ENCODE peak calls at places on chromosome 17, in seven cellular contexts. F is IMR-90, L is H1, E is stromal cell of bone marrow, Z is foreskin melanocyte, P is A549, Q is ACHN. K is an unnamed sample.

GRCh38 chr17:9928601-9929341 is 23.7 kb upstream of the RCVRN start:
- DNase-seq in E (peak), Q (peak), P (peak), L (peak), F (peak), Z (no peak), K (no peak)

GRCh38 chr17:61420128-61420527 is 20.5 kb downstream of the TBX2 start:
- DNase-seq in Z (no peak), Q (no peak), P (no peak), L (peak), E (no peak), F (no peak), K (no peak)

GRCh38 chr17:19911033-19911432 is 43.3 kb upstream of the ULK2 start:
- DNase-seq in F (no peak), Q (no peak), L (no peak), P (no peak), E (no peak), Z (no peak), K (no peak)

GRCh38 chr17:65848751-65849150 is 287.3 kb upstream of the AXIN2 start:
- DNase-seq in Z (no peak), Q (no peak), E (no peak), F (no peak), L (no peak), P (no peak), K (no peak)

GRCh38 chr17:4185656-4186055 is 42.7 kb downstream of the CYB5D2 start:
- DNase-seq in F (no peak), Q (no peak), Z (no peak), E (no peak), P (no peak), L (no peak), K (no peak)

GRCh38 chr17:8148560-8148959 is 3.6 kb downstream of the PER1 start:
- DNase-seq in Z (no peak), E (no peak), F (no peak), L (no peak), Q (no peak), P (no peak), K (no peak)

GRCh38 chr17:8048736-8049135 is 9.9 kb downstream of the ALOX15B start:
- DNase-seq in L (no peak), P (no peak), F (no peak), E (no peak), Q (no peak), Z (no peak), K (no peak)

GRCh38 chr17:45287526-45288264 is 25.8 kb upstream of the SPATA32 start:
- DNase-seq in Q (no peak), F (no peak), L (no peak), Z (no peak), E (no peak), P (no peak), K (no peak)

GRCh38 chr17:69317625-69318024 is 9.3 kb downstream of the ABCA5 start:
- DNase-seq in E (no peak), Q (no peak), L (no peak), P (no peak), F (no peak), Z (no peak), K (no peak)

GRCh38 chr17:82228842-82229685 is at the start of gene SLC16A3:
- DNase-seq in Q (peak), Z (no peak), P (peak), F (peak), L (peak), E (no peak), K (peak)

GRCh38 chr17:28364665-28365363 is at the start of gene SEBOX:
- DNase-seq in Z (no peak), L (no peak), F (no peak), E (no peak), P (no peak), Q (no peak), K (no peak)

GRCh38 chr17:79036609-79037008 is 12.6 kb downstream of the C1QTNF1 start:
- DNase-seq in P (peak), Z (peak), Q (peak), L (no peak), E (peak), F (peak), K (no peak)

GRCh38 chr17:31509805-31510177 is 118.3 kb downstream of the RAB11FIP4 start:
- DNase-seq in L (no peak), Z (no peak), F (no peak), E (no peak), P (no peak), Q (no peak), K (no peak)

GRCh38 chr17:512926-513325 is 160.3 kb upstream of the RPH3AL start:
- DNase-seq in Q (no peak), Z (no peak), F (peak), L (no peak), P (no peak), E (no peak), K (no peak)

GRCh38 chr17:83174859-83175550 is 95.6 kb downstream of the METRNL start:
- DNase-seq in F (no peak), E (no peak), L (peak), Z (no peak), P (no peak), Q (no peak), K (no peak)

GRCh38 chr17:63816669-63817068 is 10.6 kb upstream of the PSMC5 start:
- DNase-seq in P (no peak), F (peak), Q (no peak), L (no peak), E (no peak), Z (no peak), K (no peak)

GRCh38 chr17:61454095-61454931 is 2.1 kb downstream of the TBX4 start:
- DNase-seq in P (no peak), Q (no peak), Z (no peak), E (no peak), L (peak), F (no peak), K (no peak)

GRCh38 chr17:47850692-47851573 is at the start of gene SP6:
- DNase-seq in L (peak), F (peak), E (peak), Z (no peak), P (peak), Q (peak), K (peak)

GRCh38 chr17:54969658-54970572 is 1.4 kb downstream of the STXBP4 start:
- DNase-seq in P (no peak), Q (no peak), Z (no peak), F (no peak), E (no peak), L (no peak), K (no peak)

GRCh38 chr17:17682293-17682736 is 1.1 kb downstream of the RAI1 start:
- DNase-seq in Z (no peak), L (no peak), F (no peak), E (no peak), P (peak), Q (peak), K (no peak)

GRCh38 chr17:76493505-76494167 is 7.6 kb downstream of the RHBDF2 start:
- DNase-seq in F (no peak), L (no peak), Z (no peak), P (no peak), Q (no peak), E (no peak), K (no peak)

GRCh38 chr17:56502120-56502519 is 91.4 kb upstream of the NOG start:
- DNase-seq in Z (no peak), L (no peak), F (no peak), E (no peak), P (no peak), Q (no peak), K (no peak)

GRCh38 chr17:77208217-77208808 is 67.5 kb downstream of the SEC14L1 start:
- DNase-seq in F (peak), P (peak), Q (peak), Z (peak), E (peak), L (no peak), K (peak)

GRCh38 chr17:49554694-49555494 is 20.8 kb upstream of the NXPH3 start:
- DNase-seq in Z (no peak), F (no peak), Q (no peak), P (no peak), E (no peak), L (no peak), K (peak)

GRCh38 chr17:81991684-81992513 is 14.5 kb downstream of the ASPSCR1 start:
- DNase-seq in P (peak), Q (no peak), F (peak), E (peak), Z (no peak), L (no peak), K (peak)

GRCh38 chr17:81832608-81833159 is 407 bp downstream of the MCRIP1 start:
- DNase-seq in L (peak), P (no peak), E (no peak), F (no peak), Z (peak), Q (peak), K (no peak)

GRCh38 chr17:29061036-29061435 is 18.1 kb downstream of the PIPOX start:
- DNase-seq in E (no peak), Q (no peak), P (no peak), L (no peak), Z (no peak), F (no peak), K (no peak)

GRCh38 chr17:58823051-58823525 is 67.4 kb downstream of the PPM1E start:
- DNase-seq in L (no peak), E (no peak), Z (no peak), F (no peak), Q (no peak), P (no peak), K (no peak)

GRCh38 chr17:68614718-68615117 is 13.6 kb upstream of the FAM20A start:
- DNase-seq in F (no peak), Z (no peak), P (no peak), L (no peak), E (no peak), Q (no peak), K (no peak)

GRCh38 chr17:14790518-14790917 is 474.6 kb downstream of the PMP22 start:
- DNase-seq in Q (no peak), F (peak), E (peak), Z (no peak), P (no peak), L (no peak), K (no peak)

GRCh38 chr17:28252436-28252835 is 66.6 kb upstream of the TMEM97 start:
- DNase-seq in L (no peak), E (peak), F (peak), P (no peak), Z (no peak), Q (peak), K (no peak)

GRCh38 chr17:47692895-47693666 is 880 bp upstream of the TBKBP1 start:
- DNase-seq in E (no peak), P (no peak), L (no peak), F (no peak), Z (no peak), Q (no peak), K (peak)

GRCh38 chr17:8639709-8640108 is 9.2 kb upstream of the MYH10 start:
- DNase-seq in F (no peak), E (no peak), L (no peak), P (no peak), Z (no peak), Q (no peak), K (no peak)

GRCh38 chr17:66633322-66633965 is 201.5 kb upstream of the CACNG5 start:
- DNase-seq in P (no peak), L (no peak), Q (no peak), Z (no peak), F (peak), E (peak), K (no peak)